ENCODE peak calls at places on chromosomes 2 and 18, in six cellular contexts. W is prostate gland, Z is psoas muscle, X is right lobe of liver, O is astrocyte, T is amniotic stem cell. Q is an unnamed sample.

GRCh38 chr2:16546128-16546754 is 119.4 kb downstream of the CYRIA start:
- DNase-seq in O (peak), X (no peak), W (peak), Z (no peak), T (no peak), Q (no peak)

GRCh38 chr2:72011791-72012190 is 135.9 kb downstream of the CYP26B1 start:
- DNase-seq in Z (no peak), W (no peak), X (no peak), O (no peak), T (no peak), Q (no peak)

GRCh38 chr18:44849361-44849760 is 168.7 kb downstream of the SETBP1 start:
- DNase-seq in W (no peak), Z (no peak), O (no peak), X (no peak), T (no peak), Q (no peak)

GRCh38 chr2:100494712-100495111 is 24.4 kb downstream of the NMS start:
- DNase-seq in O (no peak), Z (no peak), W (no peak), X (no peak), T (no peak), Q (no peak)

GRCh38 chr18:3648695-3649094 is 198.7 kb downstream of the TGIF1 start:
- DNase-seq in O (no peak), Z (no peak), X (no peak), W (no peak), T (no peak), Q (no peak)

GRCh38 chr2:209817818-209818420 is 46.3 kb downstream of the UNC80 start:
- DNase-seq in X (no peak), W (no peak), Z (no peak), O (no peak), T (no peak), Q (no peak)

GRCh38 chr2:45928946-45929345 is 277.5 kb downstream of the PRKCE start:
- DNase-seq in W (no peak), X (no peak), T (no peak), Z (no peak), O (no peak), Q (no peak)

GRCh38 chr18:7957297-7957696 is 390.2 kb downstream of the PTPRM start:
- DNase-seq in Z (no peak), O (no peak), W (no peak), X (no peak), T (no peak), Q (no peak)

GRCh38 chr18:24212939-24213338 is 74.1 kb downstream of the CABYR start:
- DNase-seq in T (peak), O (peak), X (no peak), Z (no peak), W (no peak), Q (no peak)